ENCODE peak calls at places on chromosomes 7 and 10, in ten cellular contexts. S is effector CD4-positive, alpha-beta T cell; U is activated effector memory CD4-positive, alpha-beta T cell treated with anti-CD3 and anti-CD28 coated beads, Interleukin-2, amount 50 U/mL, for 16 hours; P is LoVo; F is midbrain; V is activated T-cell treated with anti-CD3 and anti-CD28 coated beads for 1 hour; L is T-helper 2 cell; E is dermis microvascular lymphatic vessel endothelial cell; D is stimulated activated CD4-positive, alpha-beta T cell treated with anti-CD3 and anti-CD28 coated beads, Interleukin-4, amount 100 ng/mL, for 24 hours; Z is A549. G is an unnamed sample.

GRCh38 chr7:139673230-139673629 is 104.6 kb downstream of the HIPK2 start:
- DNase-seq in S (no peak), E (no peak), Z (no peak), V (no peak), P (no peak), U (peak), F (no peak), L (no peak), D (peak), G (no peak)

GRCh38 chr10:30586828-30587227 is 42.7 kb downstream of the LYZL2 start:
- DNase-seq in Z (no peak), P (no peak), L (no peak), U (no peak), E (no peak), V (no peak), S (no peak), F (no peak), D (no peak), G (no peak)

GRCh38 chr7:114358911-114359310 is 55.7 kb upstream of the FOXP2 start:
- DNase-seq in V (no peak), E (no peak), D (no peak), S (no peak), L (no peak), Z (no peak), F (no peak), U (no peak), P (no peak), G (no peak)

GRCh38 chr7:127873151-127873550 is 158.1 kb downstream of the LRRC4 start:
- DNase-seq in Z (no peak), F (no peak), D (no peak), P (no peak), E (no peak), U (no peak), V (no peak), S (no peak), L (no peak), G (no peak)

GRCh38 chr7:128988372-128988771 is 50.6 kb downstream of the IRF5 start:
- DNase-seq in D (no peak), E (no peak), Z (no peak), S (no peak), F (no peak), P (no peak), V (no peak), L (no peak), U (no peak), G (no peak)

GRCh38 chr10:5968681-5969453 is 8.5 kb downstream of the IL15RA start:
- DNase-seq in P (no peak), D (no peak), V (no peak), Z (no peak), L (no peak), F (no peak), U (no peak), E (no peak), S (no peak), G (no peak)

GRCh38 chr10:124645496-124646095 is 98.6 kb downstream of the FAM53B start:
- DNase-seq in V (no peak), F (no peak), S (no peak), Z (no peak), P (no peak), E (no peak), L (no peak), U (no peak), D (no peak), G (no peak)

GRCh38 chr10:72260588-72261322 is 13.0 kb upstream of the DDIT4 start:
- DNase-seq in L (peak), F (peak), D (peak), Z (peak), S (peak), V (peak), E (no peak), P (peak), U (peak), G (peak)

GRCh38 chr10:69361303-69361614 is 55.5 kb downstream of the TACR2 start:
- DNase-seq in E (no peak), V (no peak), L (no peak), D (no peak), Z (no peak), P (no peak), U (no peak), F (no peak), S (no peak), G (no peak)

GRCh38 chr10:72310636-72311035 is 36.9 kb downstream of the DDIT4 start:
- DNase-seq in Z (no peak), F (no peak), E (no peak), U (no peak), P (no peak), S (no peak), V (no peak), D (no peak), L (no peak), G (no peak)